ENCODE peak calls at places on chromosomes 7 and 10, in eight cellular contexts. S is cardiac muscle cell; J is ascending aorta; T is CD4-positive, CD25-positive, alpha-beta regulatory T cell; L is upper lobe of right lung; I is IMR-90; X is CD8-positive, alpha-beta T cell; B is colonic mucosa. Q is an unnamed sample.

GRCh38 chr7:4794591-4795350 is 19.3 kb downstream of the AP5Z1 start:
- DNase-seq in S (no peak), J (no peak), T (no peak), L (no peak), I (no peak), X (no peak), B (no peak), Q (no peak)

GRCh38 chr10:35913628-35914027 is 271.5 kb upstream of the FZD8 start:
- DNase-seq in S (peak; percentile 27), J (no peak), T (no peak), L (no peak), I (peak; percentile 81), X (no peak), B (no peak), Q (no peak)

GRCh38 chr7:24318326-24318725 is 34.3 kb downstream of the NPY start:
- DNase-seq in S (no peak), J (no peak), T (no peak), L (no peak), I (no peak), X (no peak), B (no peak), Q (no peak)

GRCh38 chr7:2099036-2099957 is 133.4 kb downstream of the MAD1L1 start:
- DNase-seq in S (peak; percentile 23), J (no peak), T (peak; percentile 40), L (no peak), I (peak; percentile 44), X (peak; percentile 58), B (no peak), Q (no peak)

GRCh38 chr7:37901890-37902524 is 14.6 kb downstream of the SFRP4 start:
- DNase-seq in S (peak; percentile 74), J (no peak), T (no peak), L (no peak), I (peak; percentile 4), X (no peak), B (no peak), Q (no peak)

GRCh38 chr7:96250776-96251361 is 71.0 kb downstream of the SLC25A13 start:
- DNase-seq in S (no peak), J (no peak), T (no peak), L (no peak), I (no peak), X (no peak), B (no peak), Q (no peak)

GRCh38 chr10:115402690-115403089 is 309.5 kb downstream of the ATRNL1 start:
- DNase-seq in S (peak; percentile 71), J (no peak), T (no peak), L (no peak), I (peak; percentile 30), X (no peak), B (no peak), Q (no peak)

GRCh38 chr7:159064816-159065130 is 79.9 kb downstream of the VIPR2 start:
- DNase-seq in S (no peak), J (no peak), T (no peak), L (peak; percentile 48), I (no peak), X (no peak), B (no peak), Q (no peak)

GRCh38 chr10:62661143-62661542 is 143.4 kb upstream of the ADO start:
- DNase-seq in S (no peak), J (no peak), T (no peak), L (no peak), I (no peak), X (no peak), B (no peak), Q (no peak)

GRCh38 chr10:35854661-35855060 is 212.6 kb upstream of the FZD8 start:
- DNase-seq in S (no peak), J (no peak), T (no peak), L (no peak), I (peak; percentile 72), X (no peak), B (no peak), Q (no peak)

GRCh38 chr7:114644455-114644854 is 229.8 kb downstream of the FOXP2 start:
- DNase-seq in S (no peak), J (no peak), T (no peak), L (no peak), I (no peak), X (no peak), B (no peak), Q (no peak)

GRCh38 chr7:47568569-47568968 is 13.3 kb downstream of the TNS3 start:
- DNase-seq in S (no peak), J (no peak), T (no peak), L (no peak), I (no peak), X (no peak), B (no peak), Q (no peak)

GRCh38 chr7:47571355-47572100 is 10.4 kb downstream of the TNS3 start:
- DNase-seq in S (peak; percentile 89), J (peak; percentile 91), T (no peak), L (peak; percentile 89), I (peak; percentile 95), X (no peak), B (peak; percentile 74), Q (peak; percentile 86)

GRCh38 chr7:47572101-47572460 is 9.8 kb downstream of the TNS3 start:
- DNase-seq in S (no peak), J (peak; percentile 80), T (no peak), L (no peak), I (no peak), X (no peak), B (peak; percentile 77), Q (peak; percentile 74)

GRCh38 chr7:47572939-47573757 is 8.8 kb downstream of the TNS3 start:
- DNase-seq in S (no peak), J (no peak), T (no peak), L (no peak), I (no peak), X (no peak), B (no peak), Q (no peak)

DNA sequence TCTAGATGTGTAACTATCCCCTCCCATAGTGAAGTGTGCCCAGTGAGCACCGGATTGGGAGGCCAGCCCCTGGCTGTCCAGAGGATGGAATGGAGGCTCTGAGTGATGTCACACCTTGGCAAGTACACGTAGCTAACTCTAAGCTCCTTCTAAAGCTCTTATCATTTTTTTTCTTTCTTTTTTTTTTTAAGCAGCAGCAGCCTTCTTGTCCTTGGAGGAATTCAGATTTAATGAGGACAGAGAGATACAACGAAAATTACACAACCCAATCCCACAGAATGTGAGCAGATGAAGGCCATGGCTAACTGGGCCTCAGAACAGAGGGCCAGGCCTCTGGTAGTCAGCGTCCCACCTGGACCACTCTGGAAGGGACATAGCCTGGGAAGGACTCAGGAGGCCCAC is 11.3 kb downstream of the TNS3 start:
- DNase-seq in S (peak; percentile 88), J (peak; percentile 84), T (no peak), L (no peak), I (peak; percentile 84), X (no peak), B (no peak), Q (peak; percentile 70)
- H3K4me1 ChIP-seq in S (peaks cover 8% of the 10 kb centered on the region), J (peaks cover 24% of the 10 kb centered on the region), T (no peaks in the 10 kb centered on the region), L (peaks cover 77% of the 10 kb centered on the region), I (peaks cover 36% of the 10 kb centered on the region), X (no peaks in the 10 kb centered on the region), B (peaks cover 26% of the 10 kb centered on the region), Q (peaks cover 22% of the 10 kb centered on the region)

DNA sequence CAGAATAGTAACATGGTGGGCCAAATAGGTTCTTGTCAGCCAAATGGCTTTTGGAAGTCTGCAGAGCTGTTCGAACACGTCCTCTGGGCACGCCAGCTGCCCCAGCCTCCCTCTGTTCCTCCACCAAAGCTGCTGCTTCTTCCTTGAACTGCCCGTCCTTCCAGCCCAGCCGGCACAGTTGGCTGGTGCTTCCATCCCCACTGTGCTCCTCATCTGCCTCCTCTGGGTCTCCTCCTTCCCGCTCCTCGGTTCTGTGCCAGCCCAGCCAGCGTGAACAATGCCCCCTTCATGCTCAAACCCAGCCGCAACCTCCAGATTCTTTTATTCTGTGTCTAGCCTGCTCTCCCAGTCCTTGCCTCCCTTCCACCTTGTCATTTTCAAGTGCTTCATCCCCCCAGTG is 66.1 kb downstream of the GOLGA7B start:
- DNase-seq in S (no peak), J (no peak), T (no peak), L (no peak), I (no peak), X (no peak), B (no peak), Q (no peak)
- H3K27ac ChIP-seq in S (no peak overlapping the region), J (no peak overlapping the region), T (no peak overlapping the region), L (no peak overlapping the region), I (no peak overlapping the region), X (no peak overlapping the region), B (no peak overlapping the region), Q (no peak overlapping the region)

GRCh38 chr7:30844483-30844874 is 67.2 kb upstream of the AQP1 start:
- DNase-seq in S (no peak), J (peak; percentile 58), T (no peak), L (no peak), I (no peak), X (no peak), B (no peak), Q (no peak)

GRCh38 chr7:30841025-30841735 is 70.0 kb downstream of the MINDY4 start:
- DNase-seq in S (peak; percentile 85), J (peak; percentile 52), T (no peak), L (no peak), I (no peak), X (no peak), B (no peak), Q (no peak)

GRCh38 chr7:30843741-30844482 is 67.7 kb upstream of the AQP1 start:
- DNase-seq in S (no peak), J (peak; percentile 61), T (no peak), L (no peak), I (no peak), X (no peak), B (no peak), Q (no peak)

GRCh38 chr7:30841801-30842541 is 69.7 kb upstream of the AQP1 start:
- DNase-seq in S (no peak), J (peak; percentile 48), T (no peak), L (no peak), I (no peak), X (no peak), B (no peak), Q (no peak)

DNA sequence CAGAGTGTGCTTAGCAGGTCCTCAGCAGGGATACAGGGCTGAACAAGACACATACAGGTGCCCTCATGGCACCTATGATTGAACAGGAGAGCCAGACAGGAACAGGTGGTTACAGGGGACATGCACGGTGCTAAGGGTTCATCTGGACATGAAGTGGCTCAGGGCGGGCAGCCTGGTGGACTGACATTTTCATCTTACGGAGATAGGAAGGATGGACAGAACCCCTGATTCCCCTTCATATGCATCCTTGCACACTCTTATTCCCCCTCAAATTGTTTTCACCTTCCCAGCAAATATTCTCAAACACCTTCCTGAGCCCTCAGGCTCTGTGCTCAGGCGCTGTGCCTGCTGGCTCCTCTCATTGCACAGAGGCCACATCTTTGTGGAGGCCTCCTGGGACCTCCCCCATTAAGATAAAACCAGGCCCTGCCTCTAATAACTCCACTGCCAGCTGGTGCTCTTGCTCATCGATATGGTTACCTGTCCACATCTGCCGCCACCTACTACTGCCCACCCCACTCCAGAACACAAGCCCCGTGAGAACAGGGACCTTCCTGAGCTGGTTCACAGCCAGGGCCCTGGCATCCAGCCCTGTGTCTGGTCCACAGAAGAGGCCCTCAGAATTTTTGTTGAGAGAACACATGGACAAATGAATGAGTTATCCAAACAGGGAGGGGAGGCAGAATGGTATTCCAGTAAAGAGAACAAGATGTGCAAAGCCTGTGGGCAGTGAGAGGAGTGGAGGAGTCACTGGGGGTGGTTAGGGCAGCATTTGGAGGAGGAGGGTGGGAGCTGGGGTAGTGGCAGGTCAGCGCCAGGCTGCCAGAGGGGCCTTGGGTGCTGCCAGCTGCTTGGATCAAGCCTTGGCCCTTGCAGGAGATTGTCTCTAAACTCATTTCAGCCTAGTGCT is 68.9 kb upstream of the AQP1 start:
- DNase-seq in S (peak; percentile 44), J (peak; percentile 63), T (no peak), L (peak; percentile 85), I (no peak), X (no peak), B (no peak), Q (no peak)
- H3K4me1 ChIP-seq in S (peaks cover 5% of the 10 kb centered on the region), J (peaks cover 31% of the 10 kb centered on the region), T (no peaks in the 10 kb centered on the region), L (peaks cover 45% of the 10 kb centered on the region), I (peaks cover 5% of the 10 kb centered on the region), X (no peaks in the 10 kb centered on the region), B (no peaks in the 10 kb centered on the region), Q (no peaks in the 10 kb centered on the region)

GRCh38 chr7:143177374-143178119 is 5.7 kb upstream of the TAS2R39 start:
- DNase-seq in S (no peak), J (no peak), T (no peak), L (no peak), I (no peak), X (no peak), B (no peak), Q (no peak)
- H3K27ac ChIP-seq in S (no peak overlapping the region), J (no peak overlapping the region), T (no peak overlapping the region), L (no peak overlapping the region), I (no peak overlapping the region), X (no peak overlapping the region), B (no peak overlapping the region), Q (no peak overlapping the region)

Q was measured in psoas muscle.